ENCODE peak calls at places on chromosomes 4 and X, in six cellular contexts. V is A549, F is HepG2, X is K562, E is endothelial cell of umbilical vein, S is GM12878. A is an unnamed sample.

GRCh38 chr4:71189471-71189870 is 149.3 kb upstream of the SLC4A4 start:
- DNase-seq in V (peak), F (no peak), X (no peak), E (no peak), S (no peak), A (no peak)

GRCh38 chr4:107153956-107154355 is 117.8 kb upstream of the DKK2 start:
- DNase-seq in V (no peak), F (no peak), X (no peak), E (no peak), S (no peak), A (no peak)

GRCh38 chr4:74386159-74386558 is 21.2 kb downstream of the EREG start:
- DNase-seq in V (no peak), F (no peak), X (no peak), E (no peak), S (no peak), A (no peak)

GRCh38 chr4:70628444-70628843 is at the start of gene ENAM:
- DNase-seq in V (no peak), F (no peak), X (no peak), E (no peak), S (no peak), A (no peak)

GRCh38 chr4:110275871-110276270 is 77.5 kb upstream of the ELOVL6 start:
- DNase-seq in V (no peak), F (no peak), X (no peak), E (no peak), S (no peak), A (no peak)

GRCh38 chrX:137362583-137362982 is 203.3 kb upstream of the ZIC3 start:
- DNase-seq in V (no peak), F (peak), X (no peak), E (no peak), S (no peak), A (no peak)

GRCh38 chrX:154892263-154892662 is 6.1 kb downstream of the F8A1 start:
- DNase-seq in V (no peak), F (no peak), X (no peak), E (no peak), S (no peak), A (no peak)

GRCh38 chr4:39873823-39874222 is 103.9 kb downstream of the PDS5A start:
- DNase-seq in V (no peak), F (no peak), X (no peak), E (no peak), S (no peak), A (no peak)

GRCh38 chrX:120310861-120311631 is at the start of gene TMEM255A:
- DNase-seq in V (peak), F (no peak), X (no peak), E (no peak), S (no peak), A (peak)

GRCh38 chr4:51845736-51846135 is 2.8 kb downstream of the DCUN1D4 start:
- DNase-seq in V (no peak), F (no peak), X (no peak), E (no peak), S (no peak), A (no peak)

GRCh38 chr4:1635452-1635851 is 48.7 kb downstream of the FAM53A start:
- DNase-seq in V (no peak), F (peak), X (no peak), E (no peak), S (no peak), A (no peak)

GRCh38 chr4:139167774-139168444 is 9.1 kb downstream of the ELF2 start:
- DNase-seq in V (peak), F (peak), X (peak), E (peak), S (no peak), A (peak)

GRCh38 chr4:78561677-78562076 is 10.1 kb downstream of the ANXA3 start:
- DNase-seq in V (no peak), F (peak), X (no peak), E (no peak), S (no peak), A (no peak)

GRCh38 chrX:55109304-55109703 is 20.5 kb downstream of the PAGE2 start:
- DNase-seq in V (no peak), F (no peak), X (no peak), E (no peak), S (no peak), A (no peak)

GRCh38 chr4:3749081-3749480 is 17.1 kb upstream of the ADRA2C start:
- DNase-seq in V (no peak), F (no peak), X (no peak), E (no peak), S (no peak), A (no peak)

GRCh38 chrX:31376408-31376807 is 304.6 kb upstream of the FTHL17 start:
- DNase-seq in V (no peak), F (no peak), X (no peak), E (no peak), S (no peak), A (no peak)

GRCh38 chr4:25178838-25179261 is 18.6 kb upstream of the SEPSECS start:
- DNase-seq in V (no peak), F (peak), X (no peak), E (no peak), S (no peak), A (no peak)

GRCh38 chr4:141826260-141826659 is 189.9 kb downstream of the IL15 start:
- DNase-seq in V (no peak), F (no peak), X (no peak), E (peak), S (no peak), A (no peak)

GRCh38 chrX:10615931-10616780 is 4.2 kb downstream of the MID1 start:
- DNase-seq in V (peak), F (no peak), X (peak), E (peak), S (no peak), A (peak)

GRCh38 chr4:79197275-79198009 is 128.4 kb downstream of the NAA11 start:
- DNase-seq in V (no peak), F (no peak), X (no peak), E (no peak), S (no peak), A (no peak)

GRCh38 chr4:102139132-102139573 is 206.1 kb downstream of the SLC39A8 start:
- DNase-seq in V (peak), F (no peak), X (no peak), E (peak), S (no peak), A (no peak)

GRCh38 chr4:102492531-102493241 is 8.5 kb upstream of the NFKB1 start:
- DNase-seq in V (no peak), F (no peak), X (no peak), E (no peak), S (no peak), A (peak)

GRCh38 chrX:40581333-40581910 is 652 bp downstream of the ATP6AP2 start:
- DNase-seq in V (no peak), F (no peak), X (no peak), E (peak), S (no peak), A (peak)

GRCh38 chr4:105246712-105247111 is 100.0 kb downstream of the TET2 start:
- DNase-seq in V (no peak), F (no peak), X (no peak), E (no peak), S (no peak), A (no peak)

GRCh38 chrX:41335590-41336331 is 1.8 kb downstream of the DDX3X start:
- DNase-seq in V (no peak), F (no peak), X (no peak), E (no peak), S (no peak), A (no peak)

GRCh38 chr4:8848507-8849265 is 23.0 kb downstream of the HMX1 start:
- DNase-seq in V (no peak), F (no peak), X (no peak), E (no peak), S (no peak), A (no peak)

DNA sequence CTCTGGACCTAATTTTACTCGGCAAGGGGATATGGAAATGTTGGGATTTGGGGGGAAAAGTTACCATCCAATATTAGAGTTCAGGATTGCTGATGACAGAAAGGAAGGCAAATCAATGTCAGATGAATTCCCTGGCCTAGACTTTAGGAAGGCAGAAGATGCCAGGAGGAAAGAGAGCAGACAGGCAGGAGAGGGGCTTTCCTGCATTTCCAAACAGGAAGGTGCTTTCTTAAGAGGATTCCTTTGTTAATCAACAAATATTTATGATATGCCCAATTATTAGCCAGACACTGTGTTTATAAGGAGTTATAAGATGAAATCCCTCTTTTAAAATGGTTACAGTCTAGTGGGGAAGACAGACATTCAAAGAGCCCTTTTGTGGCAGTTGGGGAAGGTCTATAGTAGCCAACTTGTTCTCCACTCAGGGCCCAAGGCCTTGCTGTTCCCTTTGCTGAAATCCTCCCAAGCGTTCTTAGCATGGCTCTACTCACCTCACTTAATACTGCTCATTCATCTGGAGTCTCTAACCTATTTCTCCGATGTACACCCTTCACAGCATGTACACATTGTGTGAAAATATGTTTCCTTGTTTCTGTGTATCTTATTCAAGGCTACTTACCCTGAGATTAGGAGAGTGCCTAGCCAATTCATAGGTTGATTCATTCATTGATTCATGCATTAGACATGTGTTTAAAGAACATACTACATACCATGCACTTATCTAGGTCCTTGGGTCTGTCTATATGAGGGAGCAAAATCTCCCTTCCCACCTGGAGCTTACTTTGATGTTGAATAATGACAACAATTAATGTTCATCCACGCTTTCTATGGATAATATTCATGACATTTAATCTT is 5.3 kb downstream of the IGFBP7 start:
- DNase-seq in V (no peak), F (no peak), X (no peak), E (no peak), S (no peak), A (no peak)
- TF ChIP-seq MYC in V (no peak), F (no peak), X (no peak), E (no peak), S (no peak), A (no peak)

GRCh38 chrX:150540965-150541364 is 27.5 kb upstream of the MTM1 start:
- DNase-seq in V (no peak), F (no peak), X (no peak), E (no peak), S (no peak), A (no peak)

GRCh38 chrX:150531467-150531866 is 37.0 kb upstream of the MTM1 start:
- DNase-seq in V (no peak), F (no peak), X (no peak), E (no peak), S (no peak), A (no peak)

GRCh38 chrX:150530821-150531220 is 37.6 kb upstream of the MTM1 start:
- DNase-seq in V (no peak), F (no peak), X (no peak), E (no peak), S (no peak), A (no peak)

GRCh38 chrX:150533863-150534262 is 34.6 kb upstream of the MTM1 start:
- DNase-seq in V (no peak), F (no peak), X (peak), E (no peak), S (no peak), A (peak)

DNA sequence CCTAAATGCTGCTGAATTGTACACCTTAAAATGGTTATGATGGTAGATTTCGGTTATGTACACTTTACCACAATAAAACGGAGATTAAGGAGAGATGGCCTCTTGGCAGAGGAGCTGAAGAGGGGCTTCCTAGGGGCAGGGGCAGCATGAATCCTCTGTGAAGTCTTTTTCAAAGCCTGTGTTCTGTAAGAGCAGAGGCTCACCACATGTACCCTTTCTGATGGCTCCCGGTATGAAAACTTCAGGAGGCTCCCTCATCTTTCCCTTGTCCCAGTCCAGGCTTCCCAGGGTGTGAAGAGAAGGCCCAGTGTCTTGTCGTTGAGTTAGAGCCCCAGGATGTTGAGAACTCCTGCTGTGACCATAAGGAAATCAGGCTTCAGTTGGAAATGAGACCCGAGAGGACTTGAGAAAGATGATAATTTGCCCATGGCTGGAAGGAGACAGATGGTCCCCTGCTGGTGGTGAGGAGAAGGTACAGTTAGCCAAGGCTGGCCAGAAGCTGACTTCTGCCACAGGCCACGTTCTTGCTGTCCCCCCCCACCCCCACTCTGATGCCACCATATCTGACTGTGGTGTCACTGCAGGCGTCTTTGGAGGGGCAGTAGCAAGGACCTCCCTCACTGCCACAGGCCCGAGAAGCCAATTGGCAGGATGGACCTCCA is 31.8 kb upstream of the MTM1 start:
- DNase-seq in V (peak), F (no peak), X (peak), E (no peak), S (no peak), A (peak)
- TF ChIP-seq CTCF in V (no peak), F (peak), X (peak), E (peak), S (no peak), A (peak)

GRCh38 chrX:17592117-17592516 is 145.2 kb upstream of the SCML1 start:
- DNase-seq in V (no peak), F (no peak), X (no peak), E (peak), S (no peak), A (no peak)
- H3K4me3 ChIP-seq in V (no peak), F (no peak), X (no peak), E (no peak), S (no peak), A (no peak)

GRCh38 chrX:133290076-133290475 is 71.9 kb upstream of the TFDP3 start:
- DNase-seq in V (no peak), F (no peak), X (no peak), E (no peak), S (no peak), A (no peak)
- TF ChIP-seq MYC in V (no peak), F (no peak), X (no peak), E (no peak), S (no peak), A (no peak)

DNA sequence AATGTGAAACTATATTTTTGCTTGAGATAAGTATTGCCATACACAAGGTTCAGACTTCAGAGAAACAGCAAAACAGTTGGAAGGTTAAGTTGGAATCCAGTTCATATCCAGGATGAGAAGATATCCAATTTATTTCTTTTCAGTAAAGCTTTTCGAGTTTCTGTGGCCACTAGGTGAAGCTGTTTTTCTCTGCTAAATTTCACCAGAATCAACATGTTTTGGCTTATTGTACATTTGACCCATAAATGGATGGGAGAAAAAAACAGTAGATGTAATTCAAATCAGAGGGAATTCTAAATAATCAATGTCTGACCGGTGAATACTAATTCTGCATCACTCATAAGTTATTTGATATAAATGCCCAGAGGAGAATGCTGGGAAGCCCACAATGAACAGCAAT is 9.1 kb upstream of the METTL14 start:
- DNase-seq in V (no peak), F (no peak), X (no peak), E (no peak), S (no peak), A (no peak)
- TF ChIP-seq CTCF in V (no peak), F (peak), X (peak), E (peak), S (no peak), A (peak)

DNA sequence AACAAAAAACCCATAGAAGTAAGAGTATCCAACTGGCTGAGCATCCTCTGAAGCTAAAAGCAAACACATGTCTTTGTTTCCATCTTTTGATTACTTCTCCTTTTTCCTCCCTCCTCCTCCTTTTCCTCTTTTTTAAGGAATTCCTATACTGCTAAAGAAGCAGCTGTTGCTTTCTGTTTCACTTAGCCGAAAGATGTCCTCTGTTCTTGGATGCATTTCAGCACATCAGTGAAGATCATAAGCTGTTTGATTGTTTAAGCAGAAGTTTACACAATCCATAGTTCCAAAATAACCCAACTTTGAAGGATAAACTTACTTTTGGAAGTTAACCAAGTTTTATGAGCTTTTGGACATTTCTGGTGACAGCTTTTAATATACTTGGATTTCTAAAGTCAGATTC is 55.1 kb upstream of the TNIP3 start:
- DNase-seq in V (no peak), F (no peak), X (no peak), E (no peak), S (no peak), A (no peak)
- H3K4me3 ChIP-seq in V (no peak), F (no peak), X (no peak), E (no peak), S (no peak), A (no peak)

GRCh38 chrX:17549005-17549685 is 174.1 kb downstream of the NHS start:
- DNase-seq in V (no peak), F (no peak), X (no peak), E (no peak), S (no peak), A (no peak)
- TF ChIP-seq MYC in V (no peak), F (no peak), X (no peak), E (no peak), S (no peak), A (no peak)

DNA sequence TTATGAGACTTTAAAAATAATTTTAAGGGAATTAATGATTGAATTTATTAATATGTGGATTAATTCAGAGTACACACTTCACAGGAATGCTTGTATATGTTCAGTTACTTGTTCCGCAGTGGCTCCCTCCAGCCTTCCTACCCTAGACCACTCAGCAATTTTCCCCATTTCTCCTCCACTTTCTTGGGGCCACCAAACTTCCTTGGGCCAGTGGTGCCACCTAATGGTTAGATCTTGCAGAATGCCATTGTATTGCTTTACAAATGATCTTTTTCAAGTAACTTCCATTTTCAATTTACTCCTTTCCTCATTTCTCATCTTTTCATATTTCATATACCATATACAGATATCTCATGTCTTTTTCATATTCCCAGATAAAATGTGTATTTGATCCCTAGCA is 3.6 kb upstream of the RNF175 start:
- DNase-seq in V (no peak), F (no peak), X (peak), E (no peak), S (no peak), A (peak)
- TF ChIP-seq CTCF in V (no peak), F (no peak), X (peak), E (no peak), S (peak), A (peak)

A was measured in NB4.